ENCODE peak calls at places on chromosomes 13 and 19, in ten cellular contexts. N is epithelial cell of esophagus; L is A549; T is CD8-positive, alpha-beta T cell; X is fibroblast of villous mesenchyme; Z is astrocyte of the cerebellum; I is Peyer's patch; B is fibroblast of pulmonary artery; O is upper lobe of right lung; U is tibial nerve. K is an unnamed sample.

GRCh38 chr19:30846102-30846501 is 473.9 kb downstream of the ZNF536 start:
- DNase-seq in Z (no peak), I (no peak), B (no peak), X (no peak), L (no peak), N (no peak), O (no peak), T (no peak), U (no peak), K (no peak)

GRCh38 chr13:64255988-64256387 is 2840.3 kb upstream of the PCDH20 start:
- DNase-seq in B (no peak), N (no peak), U (no peak), X (no peak), L (no peak), I (no peak), T (no peak), Z (no peak), O (no peak), K (no peak)

GRCh38 chr13:50994651-50995050 is 85.1 kb downstream of the RNASEH2B start:
- DNase-seq in B (no peak), N (no peak), T (no peak), Z (no peak), X (no peak), U (no peak), I (no peak), O (no peak), L (no peak), K (no peak)

GRCh38 chr13:97502691-97503090 is 68.7 kb downstream of the RAP2A start:
- DNase-seq in X (peak; percentile 64), L (no peak), Z (no peak), T (no peak), N (no peak), B (peak; percentile 28), O (no peak), U (no peak), I (no peak), K (no peak)

GRCh38 chr19:31597616-31598015 is 248.4 kb upstream of the TSHZ3 start:
- DNase-seq in I (no peak), O (no peak), L (no peak), B (no peak), X (no peak), T (no peak), N (no peak), U (no peak), Z (no peak), K (no peak)

GRCh38 chr19:52689804-52690394 is 44.9 kb downstream of the ZNF611 start:
- DNase-seq in B (no peak), U (peak; percentile 14), O (peak; percentile 73), I (peak; percentile 39), N (peak; percentile 13), Z (no peak), L (no peak), X (no peak), T (peak; percentile 59), K (peak; percentile 24)

GRCh38 chr19:38683393-38684077 is 36.1 kb downstream of the ACTN4 start:
- DNase-seq in X (peak; percentile 84), I (peak; percentile 48), O (peak; percentile 91), U (no peak), T (peak; percentile 57), Z (peak; percentile 96), B (peak; percentile 88), N (peak; percentile 99), L (peak; percentile 100), K (peak; percentile 45)

GRCh38 chr13:90683711-90684131 is 663.8 kb upstream of the MIR17HG start:
- DNase-seq in X (no peak), U (no peak), O (no peak), B (peak; percentile 77), T (no peak), L (peak; percentile 10), I (no peak), Z (no peak), N (no peak), K (no peak)

GRCh38 chr19:18657590-18658365 is 20.9 kb downstream of the KLHL26 start:
- DNase-seq in L (peak; percentile 29), N (no peak), B (peak; percentile 98), U (peak; percentile 52), O (no peak), I (no peak), Z (peak; percentile 81), T (no peak), X (peak; percentile 94), K (no peak)

GRCh38 chr19:16457195-16457953 is 14.4 kb downstream of the EPS15L1 start:
- DNase-seq in Z (no peak), U (no peak), L (no peak), X (peak; percentile 72), N (peak; percentile 35), B (peak; percentile 53), T (no peak), O (no peak), I (no peak), K (no peak)

GRCh38 chr13:44159633-44160279 is 213.9 kb upstream of the SERP2 start:
- DNase-seq in L (peak; percentile 89), I (no peak), B (no peak), U (no peak), N (peak; percentile 99), T (no peak), O (no peak), Z (no peak), X (no peak), K (no peak)

GRCh38 chr13:114309806-114310410 is 4.4 kb upstream of the CHAMP1 start:
- DNase-seq in B (no peak), I (no peak), X (no peak), L (no peak), O (no peak), Z (no peak), U (no peak), T (no peak), N (no peak), K (no peak)

DNA sequence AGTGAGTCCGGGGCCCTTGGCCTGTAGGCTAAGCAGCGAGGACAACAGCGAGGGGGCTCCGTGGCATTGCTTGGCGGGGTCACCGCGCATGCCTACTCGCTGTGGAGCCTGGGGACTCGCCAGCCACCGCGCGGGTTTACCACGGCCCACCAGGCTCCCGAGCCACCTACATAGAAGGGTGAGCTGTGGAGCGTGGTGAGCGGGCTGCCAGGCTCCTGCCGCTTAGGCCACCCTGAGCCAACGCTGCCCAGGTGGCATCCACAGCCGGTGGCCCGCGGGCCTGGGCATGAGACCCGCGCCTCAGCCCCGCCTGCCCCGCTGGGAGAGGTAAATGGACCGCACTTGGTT is 31.2 kb downstream of the C1QTNF9 start:
- DNase-seq in B (no peak), N (no peak), X (no peak), Z (no peak), L (no peak), O (no peak), U (no peak), I (no peak), T (no peak), K (no peak)
- TF ChIP-seq CTCF in B (no peak), N (no peak), X (no peak), Z (no peak), L (no peak), O (no peak), U (no peak), I (no peak), T (no peak), K (no peak)

GRCh38 chr13:27907139-27907787 is 12.5 kb upstream of the PDX1 start:
- DNase-seq in O (no peak), X (no peak), B (no peak), Z (no peak), L (no peak), U (no peak), I (no peak), T (no peak), N (no peak), K (no peak)
- TF ChIP-seq CTCF in O (no peak), X (no peak), B (no peak), Z (no peak), L (no peak), U (no peak), I (no peak), T (no peak), N (no peak), K (no peak)

DNA sequence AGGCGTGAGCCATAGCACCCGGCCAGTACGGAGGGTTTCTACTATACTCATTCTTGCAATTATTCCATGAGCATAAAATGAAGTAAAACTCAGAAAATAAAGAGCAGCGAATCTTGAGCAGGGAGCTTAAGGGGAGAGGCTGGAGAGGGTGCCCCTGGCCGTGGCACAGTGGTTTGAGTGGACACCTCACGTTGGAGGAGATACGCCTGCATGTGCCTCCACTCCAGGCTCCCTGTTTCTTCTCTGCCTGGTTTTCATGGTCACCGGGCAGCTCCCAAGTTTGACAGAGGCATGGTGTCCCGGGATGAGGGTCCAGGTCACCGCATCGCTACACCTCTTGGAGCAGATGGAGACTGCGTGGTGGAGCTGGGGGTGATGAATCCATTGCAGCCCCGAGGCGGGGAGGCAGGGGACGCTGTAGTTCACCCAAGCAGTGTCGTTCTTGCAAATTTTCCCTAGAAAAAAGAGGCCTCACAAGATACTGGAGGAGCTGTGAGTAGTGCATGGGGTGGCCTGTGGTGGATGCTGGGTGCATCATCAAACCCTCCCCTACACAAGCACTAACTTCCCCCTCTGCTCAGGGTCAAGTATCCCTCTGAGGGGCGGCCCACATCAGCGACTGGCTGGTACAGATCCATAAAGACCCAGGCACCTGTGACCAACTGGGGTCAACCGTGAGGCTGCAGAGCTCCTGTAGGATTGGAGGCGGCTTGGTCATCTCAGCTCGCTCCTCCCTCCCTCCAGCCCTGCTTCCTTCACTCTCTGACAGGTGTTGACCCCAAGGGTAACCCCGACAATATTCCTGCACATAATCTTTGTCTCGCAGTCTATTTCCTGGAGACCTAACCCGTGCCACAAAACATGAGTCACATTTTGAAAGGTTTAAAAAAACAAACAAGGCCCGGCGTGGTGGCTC is 3.6 kb upstream of the MIER2 start:
- DNase-seq in B (peak; percentile 14), N (no peak), O (no peak), U (no peak), I (no peak), Z (no peak), L (no peak), X (no peak), T (no peak), K (no peak)
- TF ChIP-seq CTCF in B (no peak), N (no peak), O (no peak), U (no peak), I (no peak), Z (no peak), L (no peak), X (peak; percentile 14), T (no peak), K (no peak)

DNA sequence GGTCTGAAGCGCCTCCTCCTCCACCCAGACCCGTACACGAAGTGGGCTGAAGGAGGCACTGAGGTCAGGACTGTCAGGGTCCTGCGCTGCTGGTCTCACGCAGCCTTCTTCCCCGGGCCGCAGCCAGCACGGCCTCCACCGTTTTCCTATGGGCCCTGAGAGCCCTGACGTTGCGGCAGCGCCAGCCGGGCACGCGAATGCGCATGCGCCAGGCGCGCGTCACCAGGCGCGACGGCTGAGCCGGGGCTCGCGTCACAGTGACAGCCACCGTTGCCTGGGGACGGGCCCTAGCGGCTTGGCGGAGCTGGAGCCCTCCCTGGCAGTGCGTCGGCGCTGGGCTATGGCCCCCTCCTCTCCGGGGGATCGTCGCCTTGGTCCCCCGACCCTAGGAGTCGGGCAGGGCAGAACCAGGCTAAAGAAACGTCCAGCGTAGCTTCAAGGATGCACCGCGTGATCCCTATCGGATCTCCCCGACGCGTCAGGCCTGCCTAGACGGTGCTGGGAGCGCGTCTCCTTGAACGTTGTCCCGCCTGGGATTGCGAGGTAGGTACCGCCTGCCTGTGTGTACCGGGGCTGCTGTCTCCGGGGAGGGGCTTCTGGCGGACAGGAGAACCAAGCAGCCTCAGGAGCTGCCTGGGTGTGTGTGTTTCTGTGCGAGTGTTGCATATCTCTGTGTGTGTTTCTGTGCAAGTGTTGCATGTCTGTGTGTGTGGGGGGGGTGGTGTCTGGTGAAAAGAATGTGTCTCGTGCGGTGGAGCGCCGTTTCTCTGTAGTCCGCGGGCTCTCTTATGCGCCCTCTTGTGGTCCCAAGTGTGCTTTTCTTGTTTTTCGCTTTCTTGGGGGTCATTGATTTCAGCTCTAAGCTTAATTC is 43.2 kb downstream of the ZNF571 start:
- DNase-seq in I (peak; percentile 29), N (peak; percentile 75), U (no peak), B (peak; percentile 81), T (no peak), L (no peak), Z (peak; percentile 9), X (peak; percentile 58), O (no peak), K (peak; percentile 40)
- TF ChIP-seq CTCF in I (peak; percentile 21), N (peak; percentile 70), U (no peak), B (peak; percentile 54), T (no peak), L (no peak), Z (peak; percentile 35), X (peak; percentile 55), O (no peak), K (peak; percentile 45)